ENCODE peak calls at places on chromosomes 11 and 22, in nine cellular contexts. Q, Y, W, B, T, D, Z, P and U are unnamed samples.

GRCh38 chr11:33869511-33870422 is 22.1 kb downstream of the LMO2 start:
- DNase-seq in Q (peak; percentile 2), W (peak; percentile 92), B (no peak), Y (peak; percentile 31), Z (peak; percentile 80), P (peak; percentile 73), T (no peak), D (peak; percentile 14), U (peak; percentile 45)

GRCh38 chr11:11667056-11667455 is 45.3 kb upstream of the GALNT18 start:
- DNase-seq in B (no peak), P (no peak), W (no peak), Q (no peak), Y (no peak), T (no peak), Z (no peak), D (peak; percentile 20), U (peak; percentile 23)

GRCh38 chr11:123313261-123313660 is 116.8 kb upstream of the GRAMD1B start:
- DNase-seq in Y (no peak), W (no peak), T (no peak), Q (no peak), Z (no peak), P (no peak), D (no peak), B (no peak), U (no peak)

GRCh38 chr22:35749808-35750207 is 32.1 kb downstream of the APOL5 start:
- DNase-seq in T (no peak), Q (no peak), W (no peak), Y (no peak), Z (no peak), P (no peak), B (no peak), D (no peak), U (peak; percentile 36)

GRCh38 chr22:38124236-38124974 is 13.9 kb upstream of the BAIAP2L2 start:
- DNase-seq in B (no peak), Q (no peak), Z (no peak), P (no peak), Y (peak; percentile 93), T (no peak), W (no peak), D (no peak), U (no peak)

GRCh38 chr11:134752964-134753804 is 341.1 kb upstream of the B3GAT1 start:
- DNase-seq in Z (no peak), Q (no peak), P (no peak), T (no peak), B (no peak), W (no peak), Y (no peak), D (no peak), U (no peak)

GRCh38 chr11:76776472-76776871 is 6.7 kb upstream of the TSKU start:
- DNase-seq in Q (no peak), D (no peak), Z (no peak), W (no peak), B (no peak), P (no peak), T (no peak), Y (no peak), U (no peak)

GRCh38 chr11:114059984-114060401 is 482 bp downstream of the ZBTB16 start:
- DNase-seq in D (peak; percentile 29), Y (peak; percentile 37), Q (no peak), P (peak; percentile 73), Z (no peak), W (peak; percentile 82), B (no peak), T (no peak), U (peak; percentile 53)

GRCh38 chr11:35236667-35237003 is 97.7 kb downstream of the CD44 start:
- DNase-seq in T (no peak), P (no peak), W (no peak), Q (peak; percentile 60), Y (no peak), B (no peak), Z (no peak), D (no peak), U (no peak)

GRCh38 chr11:2730323-2731284 is 30.8 kb upstream of the KCNQ1OT1 start:
- DNase-seq in D (no peak), Z (no peak), P (no peak), Q (no peak), B (no peak), Y (no peak), W (no peak), T (no peak), U (no peak)

GRCh38 chr11:134562941-134563471 is 151.0 kb upstream of the B3GAT1 start:
- DNase-seq in Y (no peak), D (no peak), W (no peak), Z (no peak), T (no peak), P (no peak), B (no peak), Q (no peak), U (no peak)

GRCh38 chr22:21753374-21754111 is 17.9 kb upstream of the YPEL1 start:
- DNase-seq in Z (no peak), Y (no peak), T (no peak), Q (no peak), B (no peak), P (no peak), D (no peak), W (no peak), U (no peak)

DNA sequence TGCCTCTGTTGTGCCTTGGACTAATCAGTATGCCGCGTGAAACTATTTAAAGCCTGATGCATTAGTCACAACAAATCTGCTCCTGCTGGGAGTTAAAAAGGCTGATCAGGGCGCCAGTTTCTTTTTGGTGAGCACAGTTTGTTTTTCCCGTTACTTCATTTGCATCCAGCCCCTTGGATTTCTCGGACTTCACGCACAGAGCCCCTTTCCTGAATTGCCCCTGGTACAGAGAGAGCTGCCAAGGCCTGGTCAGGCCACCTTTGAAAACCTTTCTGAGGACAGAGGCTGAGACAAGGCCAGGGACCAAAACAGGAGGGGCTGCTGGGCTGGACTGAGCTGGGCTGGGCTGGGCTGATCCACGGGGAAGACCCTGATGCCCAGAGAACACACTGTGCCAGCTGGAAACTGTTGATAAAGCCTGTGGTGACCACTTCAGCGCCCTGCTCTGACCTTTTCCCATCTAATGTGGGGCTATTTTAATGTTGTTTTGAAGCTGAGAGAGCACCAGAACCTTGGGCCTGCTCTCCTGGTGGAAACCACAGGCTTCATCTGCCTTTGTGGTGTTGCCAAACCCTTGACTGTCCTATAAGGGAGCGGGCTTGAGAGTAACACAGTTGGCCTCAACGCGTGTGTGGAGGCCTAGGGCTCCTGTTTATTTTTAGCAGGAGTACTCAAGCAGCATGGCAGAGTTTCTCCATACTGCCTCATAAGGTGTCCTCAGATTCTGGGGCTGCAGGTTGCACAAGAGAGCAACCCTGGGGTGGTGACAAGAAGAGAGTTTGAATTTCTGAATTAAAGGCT is 44.2 kb downstream of the NAV2 start:
- DNase-seq in P (no peak), W (no peak), T (no peak), Z (peak; percentile 67), B (no peak), D (no peak), Q (no peak), Y (no peak), U (no peak)
- H3K27ac ChIP-seq in P (no peak overlapping the region), W (no peak overlapping the region), T (no peak overlapping the region), Z (peak overlapping the region; percentile 91), B (no peak overlapping the region), D (no peak overlapping the region), Q (no peak overlapping the region), Y (no peak overlapping the region), U (no peak overlapping the region)

GRCh38 chr22:42271906-42272305 is 1.5 kb upstream of the TCF20 start:
- DNase-seq in T (no peak), B (no peak), Y (no peak), W (no peak), Z (no peak), P (no peak), D (no peak), Q (no peak), U (no peak)
- H3K4me1 ChIP-seq in T (peaks cover 43% of the 10 kb centered on the region), B (peaks cover 12% of the 10 kb centered on the region), Y (peaks cover 16% of the 10 kb centered on the region), W (no peaks in the 10 kb centered on the region), Z (no peaks in the 10 kb centered on the region), P (peaks cover 17% of the 10 kb centered on the region), D (peaks cover 10% of the 10 kb centered on the region), Q (no peaks in the 10 kb centered on the region), U (peaks cover 14% of the 10 kb centered on the region)

GRCh38 chr11:62853279-62853965 is 14.0 kb upstream of the WDR74 start:
- DNase-seq in T (no peak), Y (no peak), D (no peak), Q (no peak), Z (no peak), P (no peak), B (no peak), W (no peak), U (no peak)
- H3K4me3 ChIP-seq in T (peak overlapping the region; percentile 76), Y (peak overlapping the region; percentile 84), D (peak overlapping the region; percentile 80), Q (peak overlapping the region; percentile 17), Z (no peak overlapping the region), P (peak overlapping the region; percentile 69), B (no peak overlapping the region), W (peak overlapping the region; percentile 65), U (peak overlapping the region; percentile 76)

DNA sequence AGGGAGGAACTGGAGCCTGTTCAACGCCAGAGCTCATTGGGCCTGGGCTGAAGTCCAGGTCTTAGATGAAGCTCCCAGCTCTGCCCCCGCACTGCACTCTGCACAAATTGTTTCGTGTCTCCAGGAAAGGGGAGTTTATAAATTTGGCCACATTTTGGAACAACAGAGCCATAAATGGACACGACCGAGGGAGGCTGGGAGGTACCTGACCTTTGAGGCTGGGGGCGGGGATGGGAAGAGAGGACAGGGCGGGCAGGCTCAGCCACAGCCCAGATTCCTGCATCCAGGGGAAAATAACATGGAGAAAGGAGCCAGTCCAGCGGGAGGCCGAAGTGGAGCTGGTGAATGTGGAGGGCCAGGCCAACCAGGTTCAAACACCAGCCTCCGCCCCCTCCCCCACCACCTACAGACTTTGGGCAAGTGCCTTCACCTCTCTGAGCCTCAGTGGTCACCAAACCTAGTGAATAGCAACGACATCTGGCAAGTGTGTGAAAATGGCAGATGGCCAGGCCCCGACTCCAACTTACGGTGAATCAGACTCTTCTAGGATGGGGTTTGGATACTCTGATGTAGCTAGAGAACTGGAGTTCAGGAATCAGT is 36.8 kb upstream of the SMTN start:
- DNase-seq in D (no peak), Y (no peak), B (peak; percentile 28), T (no peak), P (no peak), Z (peak; percentile 86), Q (peak; percentile 74), W (no peak), U (peak; percentile 77)
- H3K27ac ChIP-seq in D (no peak overlapping the region), Y (no peak overlapping the region), B (no peak overlapping the region), T (no peak overlapping the region), P (peak overlapping the region; percentile 62), Z (peak overlapping the region; percentile 6), Q (peak overlapping the region; percentile 74), W (peak overlapping the region; percentile 7), U (no peak overlapping the region)